ENCODE peak calls at places on chromosomes 6 and 20, in nine cellular contexts. One of them, this sample, is unnamed.

GRCh38 chr20:3786665-3787639 is at the start of gene CENPB:
- DNase-seq in ecto neural progenitor cell: peak; percentile 92
- DNase-seq in NCI-H774: peak; percentile 83
- DNase-seq in mesothelial cell of epicardium: peak; percentile 91
- DNase-seq in activated CD8-positive, alpha-beta memory T cell treated with anti-CD3 and anti-CD28 coated beads for 24 hours: peak; percentile 97
- DNase-seq in frontal cortex: peak; percentile 97
- DNase-seq in NCI-H2081 treated with DMSO at 0.1 percent for 48 hours: peak; percentile 26
- DNase-seq in right cardiac atrium: peak; percentile 89
- DNase-seq in iPS-NIHi11: peak; percentile 96
- DNase-seq in this sample: peak; percentile 84

GRCh38 chr6:76789580-76789979 is 673.7 kb downstream of the HTR1B start:
- DNase-seq in ecto neural progenitor cell: no peak
- DNase-seq in NCI-H774: no peak
- DNase-seq in mesothelial cell of epicardium: no peak
- DNase-seq in activated CD8-positive, alpha-beta memory T cell treated with anti-CD3 and anti-CD28 coated beads for 24 hours: no peak
- DNase-seq in frontal cortex: no peak
- DNase-seq in NCI-H2081 treated with DMSO at 0.1 percent for 48 hours: no peak
- DNase-seq in right cardiac atrium: no peak
- DNase-seq in iPS-NIHi11: no peak
- DNase-seq in this sample: no peak

GRCh38 chr20:51156041-51156795 is 133.3 kb upstream of the KCNG1 start:
- DNase-seq in ecto neural progenitor cell: no peak
- DNase-seq in NCI-H774: no peak
- DNase-seq in mesothelial cell of epicardium: no peak
- DNase-seq in activated CD8-positive, alpha-beta memory T cell treated with anti-CD3 and anti-CD28 coated beads for 24 hours: no peak
- DNase-seq in frontal cortex: no peak
- DNase-seq in NCI-H2081 treated with DMSO at 0.1 percent for 48 hours: no peak
- DNase-seq in right cardiac atrium: no peak
- DNase-seq in iPS-NIHi11: no peak
- DNase-seq in this sample: no peak

GRCh38 chr6:2713473-2714358 is 37.0 kb downstream of the MYLK4 start:
- DNase-seq in ecto neural progenitor cell: no peak
- DNase-seq in NCI-H774: no peak
- DNase-seq in mesothelial cell of epicardium: no peak
- DNase-seq in activated CD8-positive, alpha-beta memory T cell treated with anti-CD3 and anti-CD28 coated beads for 24 hours: no peak
- DNase-seq in frontal cortex: no peak
- DNase-seq in NCI-H2081 treated with DMSO at 0.1 percent for 48 hours: no peak
- DNase-seq in right cardiac atrium: no peak
- DNase-seq in iPS-NIHi11: no peak
- DNase-seq in this sample: no peak

GRCh38 chr20:33532753-33533459 is 43.0 kb downstream of the CBFA2T2 start:
- DNase-seq in ecto neural progenitor cell: no peak
- DNase-seq in NCI-H774: no peak
- DNase-seq in mesothelial cell of epicardium: no peak
- DNase-seq in activated CD8-positive, alpha-beta memory T cell treated with anti-CD3 and anti-CD28 coated beads for 24 hours: no peak
- DNase-seq in frontal cortex: no peak
- DNase-seq in NCI-H2081 treated with DMSO at 0.1 percent for 48 hours: no peak
- DNase-seq in right cardiac atrium: no peak
- DNase-seq in iPS-NIHi11: no peak
- DNase-seq in this sample: no peak

GRCh38 chr6:150392452-150393220 is 23.8 kb downstream of the IYD start:
- DNase-seq in ecto neural progenitor cell: no peak
- DNase-seq in NCI-H774: no peak
- DNase-seq in mesothelial cell of epicardium: no peak
- DNase-seq in activated CD8-positive, alpha-beta memory T cell treated with anti-CD3 and anti-CD28 coated beads for 24 hours: no peak
- DNase-seq in frontal cortex: no peak
- DNase-seq in NCI-H2081 treated with DMSO at 0.1 percent for 48 hours: no peak
- DNase-seq in right cardiac atrium: no peak
- DNase-seq in iPS-NIHi11: no peak
- DNase-seq in this sample: no peak

GRCh38 chr20:16293590-16293989 is 279.7 kb downstream of the KIF16B start:
- DNase-seq in ecto neural progenitor cell: no peak
- DNase-seq in NCI-H774: no peak
- DNase-seq in mesothelial cell of epicardium: no peak
- DNase-seq in activated CD8-positive, alpha-beta memory T cell treated with anti-CD3 and anti-CD28 coated beads for 24 hours: no peak
- DNase-seq in frontal cortex: no peak
- DNase-seq in NCI-H2081 treated with DMSO at 0.1 percent for 48 hours: no peak
- DNase-seq in right cardiac atrium: no peak
- DNase-seq in iPS-NIHi11: no peak
- DNase-seq in this sample: no peak

GRCh38 chr20:34415079-34415478 is 52.0 kb downstream of the ITCH start:
- DNase-seq in ecto neural progenitor cell: no peak
- DNase-seq in NCI-H774: no peak
- DNase-seq in mesothelial cell of epicardium: no peak
- DNase-seq in activated CD8-positive, alpha-beta memory T cell treated with anti-CD3 and anti-CD28 coated beads for 24 hours: no peak
- DNase-seq in frontal cortex: no peak
- DNase-seq in NCI-H2081 treated with DMSO at 0.1 percent for 48 hours: no peak
- DNase-seq in right cardiac atrium: no peak
- DNase-seq in iPS-NIHi11: no peak
- DNase-seq in this sample: no peak

GRCh38 chr6:22006795-22007194 is 290.0 kb downstream of the PRL start:
- DNase-seq in ecto neural progenitor cell: no peak
- DNase-seq in NCI-H774: no peak
- DNase-seq in mesothelial cell of epicardium: no peak
- DNase-seq in activated CD8-positive, alpha-beta memory T cell treated with anti-CD3 and anti-CD28 coated beads for 24 hours: no peak
- DNase-seq in frontal cortex: no peak
- DNase-seq in NCI-H2081 treated with DMSO at 0.1 percent for 48 hours: no peak
- DNase-seq in right cardiac atrium: no peak
- DNase-seq in iPS-NIHi11: no peak
- DNase-seq in this sample: no peak

GRCh38 chr6:6820688-6821238 is 232.2 kb downstream of the LY86 start:
- DNase-seq in ecto neural progenitor cell: no peak
- DNase-seq in NCI-H774: peak; percentile 80
- DNase-seq in mesothelial cell of epicardium: no peak
- DNase-seq in activated CD8-positive, alpha-beta memory T cell treated with anti-CD3 and anti-CD28 coated beads for 24 hours: peak; percentile 44
- DNase-seq in frontal cortex: no peak
- DNase-seq in NCI-H2081 treated with DMSO at 0.1 percent for 48 hours: peak; percentile 31
- DNase-seq in right cardiac atrium: no peak
- DNase-seq in iPS-NIHi11: peak; percentile 59
- DNase-seq in this sample: no peak

GRCh38 chr6:121157913-121158312 is 176.4 kb downstream of the TBC1D32 start:
- DNase-seq in ecto neural progenitor cell: no peak
- DNase-seq in NCI-H774: no peak
- DNase-seq in mesothelial cell of epicardium: no peak
- DNase-seq in activated CD8-positive, alpha-beta memory T cell treated with anti-CD3 and anti-CD28 coated beads for 24 hours: no peak
- DNase-seq in frontal cortex: no peak
- DNase-seq in NCI-H2081 treated with DMSO at 0.1 percent for 48 hours: no peak
- DNase-seq in right cardiac atrium: no peak
- DNase-seq in iPS-NIHi11: no peak
- DNase-seq in this sample: no peak

GRCh38 chr20:16350465-16350864 is 222.8 kb downstream of the KIF16B start:
- DNase-seq in ecto neural progenitor cell: no peak
- DNase-seq in NCI-H774: no peak
- DNase-seq in mesothelial cell of epicardium: no peak
- DNase-seq in activated CD8-positive, alpha-beta memory T cell treated with anti-CD3 and anti-CD28 coated beads for 24 hours: no peak
- DNase-seq in frontal cortex: no peak
- DNase-seq in NCI-H2081 treated with DMSO at 0.1 percent for 48 hours: no peak
- DNase-seq in right cardiac atrium: no peak
- DNase-seq in iPS-NIHi11: no peak
- DNase-seq in this sample: no peak

GRCh38 chr20:39290575-39290974 is 328.4 kb downstream of the DHX35 start:
- DNase-seq in ecto neural progenitor cell: no peak
- DNase-seq in NCI-H774: no peak
- DNase-seq in mesothelial cell of epicardium: no peak
- DNase-seq in activated CD8-positive, alpha-beta memory T cell treated with anti-CD3 and anti-CD28 coated beads for 24 hours: no peak
- DNase-seq in frontal cortex: no peak
- DNase-seq in NCI-H2081 treated with DMSO at 0.1 percent for 48 hours: no peak
- DNase-seq in right cardiac atrium: no peak
- DNase-seq in iPS-NIHi11: no peak
- DNase-seq in this sample: no peak

GRCh38 chr6:137625808-137626207 is 131.6 kb upstream of the OLIG3 start:
- DNase-seq in ecto neural progenitor cell: no peak
- DNase-seq in NCI-H774: no peak
- DNase-seq in mesothelial cell of epicardium: no peak
- DNase-seq in activated CD8-positive, alpha-beta memory T cell treated with anti-CD3 and anti-CD28 coated beads for 24 hours: no peak
- DNase-seq in frontal cortex: no peak
- DNase-seq in NCI-H2081 treated with DMSO at 0.1 percent for 48 hours: no peak
- DNase-seq in right cardiac atrium: no peak
- DNase-seq in iPS-NIHi11: no peak
- DNase-seq in this sample: no peak

GRCh38 chr20:44092551-44093248 is 94.3 kb downstream of the JPH2 start:
- DNase-seq in ecto neural progenitor cell: no peak
- DNase-seq in NCI-H774: no peak
- DNase-seq in mesothelial cell of epicardium: no peak
- DNase-seq in activated CD8-positive, alpha-beta memory T cell treated with anti-CD3 and anti-CD28 coated beads for 24 hours: no peak
- DNase-seq in frontal cortex: no peak
- DNase-seq in NCI-H2081 treated with DMSO at 0.1 percent for 48 hours: no peak
- DNase-seq in right cardiac atrium: no peak
- DNase-seq in iPS-NIHi11: no peak
- DNase-seq in this sample: no peak

GRCh38 chr6:4928426-4928825 is 75.4 kb downstream of the RPP40 start:
- DNase-seq in ecto neural progenitor cell: no peak
- DNase-seq in NCI-H774: no peak
- DNase-seq in mesothelial cell of epicardium: no peak
- DNase-seq in activated CD8-positive, alpha-beta memory T cell treated with anti-CD3 and anti-CD28 coated beads for 24 hours: no peak
- DNase-seq in frontal cortex: no peak
- DNase-seq in NCI-H2081 treated with DMSO at 0.1 percent for 48 hours: no peak
- DNase-seq in right cardiac atrium: no peak
- DNase-seq in iPS-NIHi11: no peak
- DNase-seq in this sample: peak; percentile 26

GRCh38 chr6:77926198-77926752 is 273.4 kb downstream of the MEI4 start:
- DNase-seq in ecto neural progenitor cell: no peak
- DNase-seq in NCI-H774: no peak
- DNase-seq in mesothelial cell of epicardium: no peak
- DNase-seq in activated CD8-positive, alpha-beta memory T cell treated with anti-CD3 and anti-CD28 coated beads for 24 hours: no peak
- DNase-seq in frontal cortex: no peak
- DNase-seq in NCI-H2081 treated with DMSO at 0.1 percent for 48 hours: no peak
- DNase-seq in right cardiac atrium: no peak
- DNase-seq in iPS-NIHi11: peak; percentile 33
- DNase-seq in this sample: no peak

GRCh38 chr6:92684386-92684785 is 735.0 kb downstream of the EPHA7 start:
- DNase-seq in ecto neural progenitor cell: no peak
- DNase-seq in NCI-H774: no peak
- DNase-seq in mesothelial cell of epicardium: no peak
- DNase-seq in activated CD8-positive, alpha-beta memory T cell treated with anti-CD3 and anti-CD28 coated beads for 24 hours: no peak
- DNase-seq in frontal cortex: no peak
- DNase-seq in NCI-H2081 treated with DMSO at 0.1 percent for 48 hours: no peak
- DNase-seq in right cardiac atrium: no peak
- DNase-seq in iPS-NIHi11: no peak
- DNase-seq in this sample: no peak

GRCh38 chr6:86030875-86031274 is 388.2 kb upstream of the SYNCRIP start:
- DNase-seq in ecto neural progenitor cell: no peak
- DNase-seq in NCI-H774: no peak
- DNase-seq in mesothelial cell of epicardium: no peak
- DNase-seq in activated CD8-positive, alpha-beta memory T cell treated with anti-CD3 and anti-CD28 coated beads for 24 hours: no peak
- DNase-seq in frontal cortex: no peak
- DNase-seq in NCI-H2081 treated with DMSO at 0.1 percent for 48 hours: no peak
- DNase-seq in right cardiac atrium: no peak
- DNase-seq in iPS-NIHi11: no peak
- DNase-seq in this sample: no peak